ENCODE peak calls at places on chromosomes 4 and X, in five cellular contexts. L is cardiac fibroblast, I is brain microvascular endothelial cell, K is endothelial cell, A is mammary epithelial cell. J is an unnamed sample.

GRCh38 chr4:66564901-66565648 is 894.8 kb upstream of the EPHA5 start:
- DNase-seq in A (no peak), L (peak), I (peak), K (no peak), J (no peak)

GRCh38 chr4:113278324-113278934 is 229.0 kb downstream of the ANK2 start:
- DNase-seq in K (peak), I (peak), A (peak), L (peak), J (peak)

GRCh38 chrX:82666355-82666754 is 841.7 kb upstream of the POU3F4 start:
- DNase-seq in K (no peak), L (peak), I (no peak), A (no peak), J (no peak)

GRCh38 chr4:36130641-36131040 is 113.7 kb downstream of the ARAP2 start:
- DNase-seq in K (no peak), A (no peak), L (no peak), I (no peak), J (no peak)

GRCh38 chr4:13160906-13161305 is 323.2 kb downstream of the RAB28 start:
- DNase-seq in L (peak), I (peak), K (no peak), A (peak), J (no peak)

GRCh38 chr4:177596035-177596434 is 153.8 kb upstream of the AGA start:
- DNase-seq in K (no peak), I (peak), L (peak), A (peak), J (peak)

GRCh38 chr4:60579335-60579734 is 620.8 kb upstream of the ADGRL3 start:
- DNase-seq in L (peak), K (no peak), I (peak), A (peak), J (no peak)

GRCh38 chrX:123626962-123627361 is 105.9 kb downstream of the THOC2 start:
- DNase-seq in A (peak), I (peak), K (no peak), L (peak), J (no peak)

GRCh38 chr4:2250764-2251072 is 8.8 kb upstream of the HAUS3 start:
- DNase-seq in K (no peak), A (no peak), I (no peak), L (no peak), J (peak)

GRCh38 chrX:68936608-68937007 is 107.8 kb downstream of the EFNB1 start:
- DNase-seq in A (peak), K (no peak), I (peak), L (peak), J (no peak)

GRCh38 chr4:56786955-56787354 is 34.5 kb downstream of the SPINK2 start:
- DNase-seq in A (peak), K (peak), I (peak), L (peak), J (no peak)

GRCh38 chr4:30208731-30209435 is 511.3 kb upstream of the PCDH7 start:
- DNase-seq in A (peak), K (no peak), I (peak), L (peak), J (no peak)

DNA sequence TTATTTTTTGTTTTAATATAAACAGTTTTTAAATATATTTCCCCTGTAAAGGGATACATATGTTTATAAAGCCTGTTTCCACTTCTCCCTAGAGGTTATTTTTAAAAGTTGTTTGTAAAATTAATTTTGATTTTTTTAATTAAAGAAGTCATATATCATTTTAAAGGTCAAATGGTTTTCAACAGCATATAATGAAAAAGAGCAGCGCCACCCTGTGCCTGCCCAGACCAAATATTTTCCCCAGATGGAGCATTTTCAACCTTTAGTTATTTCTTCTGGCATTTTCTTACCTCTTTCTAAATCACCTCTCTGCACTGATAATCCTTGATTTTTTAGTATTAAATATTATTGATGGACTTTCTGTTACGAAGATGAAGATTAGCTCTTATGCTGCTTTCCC is 21.0 kb downstream of the MSX1 start:
- DNase-seq in A (no peak), K (no peak), I (no peak), L (no peak), J (no peak)
- TF ChIP-seq CTCF in A (no peak), K (no peak), I (peak), L (peak), J (no peak)

GRCh38 chrX:153412746-153413720 is 1.8 kb downstream of the ZFP92 start:
- DNase-seq in L (no peak), I (no peak), A (no peak), K (no peak), J (no peak)
- TF ChIP-seq CTCF in L (no peak), I (peak), A (no peak), K (no peak), J (no peak)

GRCh38 chrX:148530464-148531077 is 30.2 kb downstream of the AFF2 start:
- DNase-seq in K (no peak), L (peak), A (no peak), I (peak), J (no peak)
- TF ChIP-seq CTCF in K (peak), L (peak), A (peak), I (peak), J (peak)

GRCh38 chr4:111937368-111937767 is 207.9 kb upstream of the FAM241A start:
- DNase-seq in I (no peak), A (peak), L (peak), K (no peak), J (no peak)
- TF ChIP-seq CTCF in I (peak), A (peak), L (peak), K (no peak), J (no peak)